ENCODE peak calls at places on chromosomes 11 and 22, in six cellular contexts. P, E, I, N, Y and T are unnamed samples.

GRCh38 chr11:57474017-57474750 is 13.9 kb downstream of the RTN4RL2 start:
- DNase-seq in P (no peak), E (no peak), I (no peak), N (peak; percentile 7), Y (no peak), T (no peak)

GRCh38 chr11:94786264-94787126 is 18.3 kb downstream of the AMOTL1 start:
- DNase-seq in P (no peak), E (no peak), I (no peak), N (peak; percentile 59), Y (no peak), T (no peak)

GRCh38 chr11:637593-638507 is 781 bp downstream of the DRD4 start:
- DNase-seq in P (no peak), E (no peak), I (no peak), N (no peak), Y (no peak), T (no peak)

GRCh38 chr22:29149841-29150555 is 55.7 kb upstream of the EMID1 start:
- DNase-seq in P (no peak), E (no peak), I (peak; percentile 68), N (no peak), Y (peak; percentile 27), T (no peak)

GRCh38 chr11:17379383-17380180 is 8.9 kb downstream of the KCNJ11 start:
- DNase-seq in P (no peak), E (no peak), I (no peak), N (no peak), Y (no peak), T (no peak)

GRCh38 chr11:79404325-79404724 is 36.5 kb downstream of the TENM4 start:
- DNase-seq in P (no peak), E (no peak), I (no peak), N (peak; percentile 73), Y (no peak), T (no peak)

GRCh38 chr11:42555197-42555596 is 756.6 kb upstream of the API5 start:
- DNase-seq in P (no peak), E (no peak), I (no peak), N (no peak), Y (no peak), T (no peak)

GRCh38 chr22:30858976-30859713 is 109.4 kb downstream of the MORC2 start:
- DNase-seq in P (peak; percentile 16), E (no peak), I (no peak), N (no peak), Y (no peak), T (no peak)

GRCh38 chr11:45100338-45100737 is 46.1 kb upstream of the PRDM11 start:
- DNase-seq in P (peak; percentile 27), E (no peak), I (peak; percentile 48), N (peak; percentile 46), Y (no peak), T (peak; percentile 13)

GRCh38 chr11:16966633-16967346 is 47.4 kb downstream of the PLEKHA7 start:
- DNase-seq in P (no peak), E (no peak), I (no peak), N (no peak), Y (peak; percentile 66), T (peak; percentile 81)

GRCh38 chr22:50327711-50328019 is 853 bp upstream of the DENND6B start:
- DNase-seq in P (no peak), E (no peak), I (no peak), N (no peak), Y (no peak), T (no peak)

GRCh38 chr11:26947379-26947844 is 46.5 kb upstream of the FIBIN start:
- DNase-seq in P (peak; percentile 50), E (peak; percentile 32), I (peak; percentile 53), N (peak; percentile 100), Y (no peak), T (peak; percentile 35)

GRCh38 chr11:64846998-64847666 is 2.7 kb upstream of the CDC42BPG start:
- DNase-seq in P (peak; percentile 94), E (peak; percentile 93), I (peak; percentile 94), N (peak; percentile 80), Y (peak; percentile 98), T (peak; percentile 98)

GRCh38 chr11:64444838-64445441 is 86.0 kb downstream of the RPS6KA4 start:
- DNase-seq in P (no peak), E (no peak), I (no peak), N (peak; percentile 17), Y (no peak), T (no peak)

GRCh38 chr11:111982532-111983186 is 42.5 kb upstream of the DLAT start:
- DNase-seq in P (no peak), E (no peak), I (no peak), N (no peak), Y (no peak), T (no peak)

GRCh38 chr22:22533863-22534262 is 13.8 kb upstream of the ZNF280A start:
- DNase-seq in P (no peak), E (no peak), I (no peak), N (no peak), Y (no peak), T (no peak)

GRCh38 chr11:67268036-67268683 is 1.9 kb downstream of the GRK2 start:
- DNase-seq in P (no peak), E (no peak), I (no peak), N (no peak), Y (peak; percentile 56), T (no peak)

GRCh38 chr11:64842851-64843841 is 1.3 kb downstream of the CDC42BPG start:
- DNase-seq in P (no peak), E (no peak), I (peak; percentile 79), N (no peak), Y (peak; percentile 88), T (peak; percentile 88)

GRCh38 chr22:30267382-30268302 is 991 bp upstream of the OSM start:
- DNase-seq in P (no peak), E (no peak), I (no peak), N (no peak), Y (peak; percentile 23), T (no peak)

GRCh38 chr11:115699733-115700132 is 195.5 kb upstream of the CADM1 start:
- DNase-seq in P (no peak), E (no peak), I (no peak), N (peak; percentile 80), Y (no peak), T (no peak)

GRCh38 chr11:120226714-120227113 is 13.2 kb upstream of the POU2F3 start:
- DNase-seq in P (no peak), E (no peak), I (no peak), N (no peak), Y (no peak), T (no peak)

GRCh38 chr11:22432331-22433065 is 94.3 kb downstream of the SLC17A6 start:
- DNase-seq in P (no peak), E (peak; percentile 23), I (peak; percentile 62), N (peak; percentile 24), Y (no peak), T (no peak)

GRCh38 chr11:102430158-102430836 is 22.3 kb downstream of the TMEM123 start:
- DNase-seq in P (no peak), E (no peak), I (no peak), N (peak; percentile 70), Y (no peak), T (no peak)
- H3K4me1 ChIP-seq in P (peaks cover 13% of the 10 kb centered on the region), E (peaks cover 13% of the 10 kb centered on the region), I (no peaks in the 10 kb centered on the region), N (peaks cover 8% of the 10 kb centered on the region), Y (no peaks in the 10 kb centered on the region), T (peaks cover 6% of the 10 kb centered on the region)

GRCh38 chr22:46728470-46728869 is 9.6 kb downstream of the CERK start:
- DNase-seq in P (no peak), E (no peak), I (peak; percentile 87), N (no peak), Y (no peak), T (no peak)

GRCh38 chr22:46732513-46732912 is 5.5 kb downstream of the CERK start:
- DNase-seq in P (no peak), E (no peak), I (no peak), N (no peak), Y (no peak), T (no peak)

GRCh38 chr22:46730568-46731245 is 7.3 kb downstream of the CERK start:
- DNase-seq in P (no peak), E (no peak), I (no peak), N (no peak), Y (no peak), T (no peak)

GRCh38 chr22:46732041-46732379 is 6.0 kb downstream of the CERK start:
- DNase-seq in P (no peak), E (no peak), I (no peak), N (no peak), Y (no peak), T (no peak)

GRCh38 chr22:46731246-46732040 is 6.6 kb downstream of the CERK start:
- DNase-seq in P (peak; percentile 58), E (peak; percentile 58), I (no peak), N (no peak), Y (peak; percentile 81), T (peak; percentile 80)
- H3K4me1 ChIP-seq in P (peaks cover 18% of the 10 kb centered on the region), E (peaks cover 65% of the 10 kb centered on the region), I (peaks cover 32% of the 10 kb centered on the region), N (peaks cover 33% of the 10 kb centered on the region), Y (peaks cover 70% of the 10 kb centered on the region), T (peaks cover 39% of the 10 kb centered on the region)

GRCh38 chr11:34458566-34458965 is 19.8 kb downstream of the CAT start:
- DNase-seq in P (no peak), E (no peak), I (no peak), N (no peak), Y (no peak), T (no peak)

GRCh38 chr11:34457607-34458006 is 18.9 kb downstream of the CAT start:
- DNase-seq in P (no peak), E (no peak), I (no peak), N (no peak), Y (no peak), T (no peak)

GRCh38 chr11:34461215-34461614 is 22.5 kb downstream of the CAT start:
- DNase-seq in P (no peak), E (no peak), I (no peak), N (no peak), Y (no peak), T (no peak)

GRCh38 chr11:34460335-34460734 is 21.6 kb downstream of the CAT start:
- DNase-seq in P (no peak), E (no peak), I (no peak), N (no peak), Y (no peak), T (no peak)

DNA sequence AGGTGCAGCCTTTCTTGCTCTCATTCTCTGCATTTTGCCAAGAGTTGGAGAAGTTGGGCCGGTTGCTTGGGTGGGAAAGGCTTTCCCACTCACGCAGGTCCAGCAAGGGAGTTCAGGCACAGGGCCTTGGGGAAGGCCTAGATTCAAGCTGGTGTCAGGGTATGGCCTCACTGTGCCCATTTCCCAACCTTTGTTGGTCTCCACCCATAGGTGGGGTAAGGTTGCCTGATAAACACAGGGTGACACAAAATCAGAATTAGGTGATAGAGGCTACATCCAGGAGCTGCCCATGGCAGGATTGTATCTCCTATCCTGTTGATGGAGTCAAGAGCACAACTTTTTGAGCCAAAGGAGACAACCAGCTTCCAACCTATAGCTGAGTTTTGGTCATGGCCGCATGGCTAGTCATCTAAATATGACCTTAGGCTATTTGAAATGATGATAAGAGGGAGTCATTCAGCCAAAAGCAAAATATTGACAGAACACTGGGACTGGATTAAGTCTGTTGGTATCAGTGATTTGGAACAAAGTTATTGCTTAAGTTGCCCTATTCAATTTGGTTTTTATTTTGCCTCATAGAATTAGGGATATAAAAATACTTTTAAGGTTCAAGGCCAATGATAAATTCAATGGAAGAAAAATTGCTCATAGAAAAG is 20.9 kb downstream of the CAT start:
- DNase-seq in P (no peak), E (no peak), I (no peak), N (no peak), Y (no peak), T (no peak)
- H3K4me1 ChIP-seq in P (peaks cover 5% of the 10 kb centered on the region), E (peaks cover 3% of the 10 kb centered on the region), I (peaks cover 10% of the 10 kb centered on the region), N (no peaks in the 10 kb centered on the region), Y (no peaks in the 10 kb centered on the region), T (no peaks in the 10 kb centered on the region)

DNA sequence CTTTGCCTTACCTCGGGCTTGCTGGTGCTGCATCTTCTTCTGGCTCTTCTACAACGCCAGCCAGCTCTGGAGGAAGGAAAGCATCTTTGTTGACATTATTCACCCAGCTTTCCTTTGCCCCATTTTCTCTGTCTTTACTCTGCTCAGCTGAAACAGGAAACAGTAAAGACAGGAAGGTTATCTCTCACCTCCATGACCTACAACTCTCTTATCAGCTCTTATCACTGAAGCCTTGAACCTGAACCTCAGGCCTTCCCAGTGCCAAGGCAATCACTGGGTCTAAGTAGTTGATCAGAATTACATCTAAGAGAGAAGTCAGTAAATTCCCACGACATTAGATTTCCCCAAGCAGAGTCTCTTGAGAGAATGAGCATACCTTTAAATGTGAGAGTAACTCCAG is 59.6 kb upstream of the CCDC89 start:
- DNase-seq in P (no peak), E (no peak), I (no peak), N (no peak), Y (peak; percentile 40), T (peak; percentile 51)
- H3K4me1 ChIP-seq in P (peaks cover 3% of the 10 kb centered on the region), E (no peaks in the 10 kb centered on the region), I (no peaks in the 10 kb centered on the region), N (peaks cover 17% of the 10 kb centered on the region), Y (peaks cover 29% of the 10 kb centered on the region), T (peaks cover 16% of the 10 kb centered on the region)